ENCODE peak calls at places on chromosome 15, in nine cellular contexts. One of them, this sample, is unnamed.

GRCh38 chr15:98964461-98965454 is 42.8 kb downstream of the PGPEP1L start:
- DNase-seq in left lung: no peak
- DNase-seq in esophagus squamous epithelium: no peak
- DNase-seq in kidney: no peak
- DNase-seq in CD4-positive, CD25-positive, alpha-beta regulatory T cell: no peak
- DNase-seq in A549: no peak
- DNase-seq in right atrium auricular region: no peak
- DNase-seq in psoas muscle: no peak
- DNase-seq in CD8-positive, alpha-beta T cell: no peak
- DNase-seq in this sample: no peak

GRCh38 chr15:92599394-92599970 is 56.1 kb downstream of the FAM174B start:
- DNase-seq in psoas muscle: no peak
- DNase-seq in CD4-positive, CD25-positive, alpha-beta regulatory T cell: no peak
- DNase-seq in right atrium auricular region: no peak
- DNase-seq in A549: no peak
- DNase-seq in kidney: no peak
- DNase-seq in esophagus squamous epithelium: no peak
- DNase-seq in left lung: no peak
- DNase-seq in CD8-positive, alpha-beta T cell: no peak
- DNase-seq in this sample: no peak

GRCh38 chr15:85980946-85981345 is 98.7 kb upstream of the AGBL1 start:
- DNase-seq in left lung: no peak
- DNase-seq in esophagus squamous epithelium: no peak
- DNase-seq in kidney: no peak
- DNase-seq in A549: no peak
- DNase-seq in right atrium auricular region: no peak
- DNase-seq in CD8-positive, alpha-beta T cell: no peak
- DNase-seq in psoas muscle: no peak
- DNase-seq in CD4-positive, CD25-positive, alpha-beta regulatory T cell: no peak
- DNase-seq in this sample: no peak

GRCh38 chr15:66941791-66942190 is 123.6 kb upstream of the SMAD3 start:
- DNase-seq in CD4-positive, CD25-positive, alpha-beta regulatory T cell: no peak
- DNase-seq in kidney: no peak
- DNase-seq in A549: no peak
- DNase-seq in CD8-positive, alpha-beta T cell: no peak
- DNase-seq in psoas muscle: no peak
- DNase-seq in left lung: no peak
- DNase-seq in right atrium auricular region: no peak
- DNase-seq in esophagus squamous epithelium: no peak
- DNase-seq in this sample: no peak

GRCh38 chr15:69976366-69976994 is 121.2 kb downstream of the TLE3 start:
- DNase-seq in CD8-positive, alpha-beta T cell: peak; percentile 53
- DNase-seq in esophagus squamous epithelium: no peak
- DNase-seq in kidney: no peak
- DNase-seq in psoas muscle: no peak
- DNase-seq in left lung: no peak
- DNase-seq in right atrium auricular region: no peak
- DNase-seq in CD4-positive, CD25-positive, alpha-beta regulatory T cell: no peak
- DNase-seq in A549: peak; percentile 35
- DNase-seq in this sample: peak; percentile 60

GRCh38 chr15:41161736-41162135 is 45.7 kb upstream of the INO80 start:
- DNase-seq in psoas muscle: no peak
- DNase-seq in left lung: no peak
- DNase-seq in esophagus squamous epithelium: no peak
- DNase-seq in A549: no peak
- DNase-seq in right atrium auricular region: no peak
- DNase-seq in CD8-positive, alpha-beta T cell: no peak
- DNase-seq in kidney: no peak
- DNase-seq in CD4-positive, CD25-positive, alpha-beta regulatory T cell: no peak
- DNase-seq in this sample: peak; percentile 10

GRCh38 chr15:70504305-70504951 is 258.9 kb downstream of the UACA start:
- DNase-seq in left lung: peak; percentile 88
- DNase-seq in A549: peak; percentile 73
- DNase-seq in esophagus squamous epithelium: peak; percentile 17
- DNase-seq in CD4-positive, CD25-positive, alpha-beta regulatory T cell: no peak
- DNase-seq in CD8-positive, alpha-beta T cell: no peak
- DNase-seq in kidney: peak; percentile 88
- DNase-seq in right atrium auricular region: peak; percentile 73
- DNase-seq in psoas muscle: peak; percentile 71
- DNase-seq in this sample: peak; percentile 74

GRCh38 chr15:83559310-83559966 is 94.5 kb upstream of the ADAMTSL3 start:
- DNase-seq in kidney: no peak
- DNase-seq in esophagus squamous epithelium: no peak
- DNase-seq in A549: peak; percentile 76
- DNase-seq in left lung: no peak
- DNase-seq in psoas muscle: no peak
- DNase-seq in CD8-positive, alpha-beta T cell: no peak
- DNase-seq in right atrium auricular region: no peak
- DNase-seq in CD4-positive, CD25-positive, alpha-beta regulatory T cell: no peak
- DNase-seq in this sample: peak; percentile 85

GRCh38 chr15:74130089-74130848 is at the start of gene ISLR2:
- DNase-seq in right atrium auricular region: no peak
- DNase-seq in left lung: peak; percentile 45
- DNase-seq in CD4-positive, CD25-positive, alpha-beta regulatory T cell: no peak
- DNase-seq in esophagus squamous epithelium: no peak
- DNase-seq in psoas muscle: peak; percentile 35
- DNase-seq in CD8-positive, alpha-beta T cell: no peak
- DNase-seq in A549: no peak
- DNase-seq in kidney: no peak
- DNase-seq in this sample: peak; percentile 64

GRCh38 chr15:40069178-40070165 is 30.5 kb upstream of the SRP14 start:
- DNase-seq in CD8-positive, alpha-beta T cell: no peak
- DNase-seq in kidney: peak; percentile 98
- DNase-seq in left lung: peak; percentile 92
- DNase-seq in esophagus squamous epithelium: no peak
- DNase-seq in right atrium auricular region: peak; percentile 82
- DNase-seq in CD4-positive, CD25-positive, alpha-beta regulatory T cell: no peak
- DNase-seq in A549: peak; percentile 84
- DNase-seq in psoas muscle: peak; percentile 93
- DNase-seq in this sample: peak; percentile 87

GRCh38 chr15:68175527-68175926 is 29.6 kb downstream of the CALML4 start:
- DNase-seq in psoas muscle: no peak
- DNase-seq in A549: no peak
- DNase-seq in CD4-positive, CD25-positive, alpha-beta regulatory T cell: no peak
- DNase-seq in CD8-positive, alpha-beta T cell: no peak
- DNase-seq in left lung: no peak
- DNase-seq in esophagus squamous epithelium: no peak
- DNase-seq in right atrium auricular region: no peak
- DNase-seq in kidney: no peak
- DNase-seq in this sample: no peak

GRCh38 chr15:78492841-78493240 is 14.5 kb upstream of the HYKK start:
- DNase-seq in CD4-positive, CD25-positive, alpha-beta regulatory T cell: no peak
- DNase-seq in left lung: no peak
- DNase-seq in kidney: no peak
- DNase-seq in A549: no peak
- DNase-seq in right atrium auricular region: no peak
- DNase-seq in psoas muscle: no peak
- DNase-seq in esophagus squamous epithelium: no peak
- DNase-seq in CD8-positive, alpha-beta T cell: no peak
- DNase-seq in this sample: no peak

DNA sequence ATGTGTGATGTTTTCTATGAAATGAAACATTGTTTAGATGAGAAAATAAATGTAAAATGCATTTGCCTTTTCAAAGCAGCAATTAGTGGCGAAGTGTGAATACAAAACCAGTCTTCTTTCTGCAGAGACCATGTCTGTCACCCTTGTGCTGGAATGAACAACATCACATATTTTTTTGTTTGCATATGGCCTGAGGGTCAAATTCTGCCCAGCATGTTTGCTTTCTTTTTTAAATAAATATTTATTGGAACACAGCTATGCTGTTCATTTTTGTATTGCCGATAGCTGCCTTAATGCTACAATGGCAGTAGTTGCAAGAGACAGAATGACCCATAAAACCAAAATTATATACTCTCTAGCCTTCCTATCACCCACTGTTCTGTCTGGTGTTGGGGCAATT is 75.3 kb upstream of the SNRPN start:
- DNase-seq in left lung: no peak
- DNase-seq in kidney: no peak
- DNase-seq in CD4-positive, CD25-positive, alpha-beta regulatory T cell: no peak
- DNase-seq in esophagus squamous epithelium: no peak
- DNase-seq in A549: no peak
- DNase-seq in psoas muscle: no peak
- DNase-seq in CD8-positive, alpha-beta T cell: no peak
- DNase-seq in right atrium auricular region: no peak
- DNase-seq in this sample: no peak
- H3K27ac ChIP-seq in left lung: no peak overlapping the region
- H3K27ac ChIP-seq in kidney: no peak overlapping the region
- H3K27ac ChIP-seq in CD4-positive, CD25-positive, alpha-beta regulatory T cell: no peak overlapping the region
- H3K27ac ChIP-seq in esophagus squamous epithelium: no peak overlapping the region
- H3K27ac ChIP-seq in A549: no peak overlapping the region
- H3K27ac ChIP-seq in psoas muscle: no peak overlapping the region
- H3K27ac ChIP-seq in CD8-positive, alpha-beta T cell: no peak overlapping the region
- H3K27ac ChIP-seq in right atrium auricular region: no peak overlapping the region
- H3K27ac ChIP-seq in this sample: no peak overlapping the region

DNA sequence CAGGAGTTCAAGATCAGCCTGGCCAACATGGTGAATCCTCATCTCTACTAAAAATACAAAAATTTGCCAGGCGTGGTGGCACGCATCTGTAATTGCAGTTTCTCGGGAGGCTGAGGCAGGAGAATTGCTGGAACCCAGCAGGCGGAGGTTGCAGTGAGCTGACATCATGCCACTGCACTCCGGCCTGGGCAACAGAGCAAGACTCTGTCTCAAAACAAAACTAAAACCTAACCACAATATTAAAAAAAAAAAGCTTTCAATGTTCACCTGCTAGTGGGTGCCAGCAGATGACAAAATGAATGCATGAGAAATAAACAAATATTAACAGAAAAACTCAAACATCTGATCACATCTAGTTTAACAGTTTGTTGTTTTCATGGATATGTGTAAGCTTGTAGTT is 9.0 kb downstream of the SLC24A1 start:
- DNase-seq in psoas muscle: no peak
- DNase-seq in A549: no peak
- DNase-seq in right atrium auricular region: no peak
- DNase-seq in CD4-positive, CD25-positive, alpha-beta regulatory T cell: no peak
- DNase-seq in esophagus squamous epithelium: no peak
- DNase-seq in left lung: no peak
- DNase-seq in CD8-positive, alpha-beta T cell: no peak
- DNase-seq in kidney: no peak
- DNase-seq in this sample: no peak
- H3K9me3 ChIP-seq in psoas muscle: no peaks in the 10 kb centered on the region
- H3K9me3 ChIP-seq in A549: no peaks in the 10 kb centered on the region
- H3K9me3 ChIP-seq in right atrium auricular region: no peaks in the 10 kb centered on the region
- H3K9me3 ChIP-seq in CD4-positive, CD25-positive, alpha-beta regulatory T cell: no peaks in the 10 kb centered on the region
- H3K9me3 ChIP-seq in esophagus squamous epithelium: no peaks in the 10 kb centered on the region
- H3K9me3 ChIP-seq in left lung: no peaks in the 10 kb centered on the region
- H3K9me3 ChIP-seq in CD8-positive, alpha-beta T cell: no peaks in the 10 kb centered on the region
- H3K9me3 ChIP-seq in kidney: no peaks in the 10 kb centered on the region
- H3K9me3 ChIP-seq in this sample: no peaks in the 10 kb centered on the region

DNA sequence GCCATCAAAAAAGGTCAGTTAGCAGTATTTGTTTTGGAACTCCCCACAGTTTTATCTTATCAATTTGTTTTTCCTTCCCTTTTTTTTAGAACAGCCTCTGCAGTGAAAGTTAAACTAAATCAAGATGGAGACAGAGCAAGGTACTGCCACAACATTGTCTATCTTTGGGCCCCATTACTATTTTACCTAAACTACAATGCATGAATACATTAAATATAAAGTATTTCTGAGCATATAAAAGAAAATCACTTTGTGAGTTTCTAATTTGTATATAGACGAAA is 139.5 kb downstream of the MEIS2 start:
- DNase-seq in esophagus squamous epithelium: no peak
- DNase-seq in left lung: no peak
- DNase-seq in CD8-positive, alpha-beta T cell: no peak
- DNase-seq in kidney: no peak
- DNase-seq in CD4-positive, CD25-positive, alpha-beta regulatory T cell: no peak
- DNase-seq in A549: no peak
- DNase-seq in psoas muscle: no peak
- DNase-seq in right atrium auricular region: no peak
- DNase-seq in this sample: no peak
- H3K27ac ChIP-seq in esophagus squamous epithelium: no peak overlapping the region
- H3K27ac ChIP-seq in left lung: no peak overlapping the region
- H3K27ac ChIP-seq in CD8-positive, alpha-beta T cell: no peak overlapping the region
- H3K27ac ChIP-seq in kidney: no peak overlapping the region
- H3K27ac ChIP-seq in CD4-positive, CD25-positive, alpha-beta regulatory T cell: no peak overlapping the region
- H3K27ac ChIP-seq in A549: no peak overlapping the region
- H3K27ac ChIP-seq in psoas muscle: no peak overlapping the region
- H3K27ac ChIP-seq in right atrium auricular region: no peak overlapping the region
- H3K27ac ChIP-seq in this sample: no peak overlapping the region

DNA sequence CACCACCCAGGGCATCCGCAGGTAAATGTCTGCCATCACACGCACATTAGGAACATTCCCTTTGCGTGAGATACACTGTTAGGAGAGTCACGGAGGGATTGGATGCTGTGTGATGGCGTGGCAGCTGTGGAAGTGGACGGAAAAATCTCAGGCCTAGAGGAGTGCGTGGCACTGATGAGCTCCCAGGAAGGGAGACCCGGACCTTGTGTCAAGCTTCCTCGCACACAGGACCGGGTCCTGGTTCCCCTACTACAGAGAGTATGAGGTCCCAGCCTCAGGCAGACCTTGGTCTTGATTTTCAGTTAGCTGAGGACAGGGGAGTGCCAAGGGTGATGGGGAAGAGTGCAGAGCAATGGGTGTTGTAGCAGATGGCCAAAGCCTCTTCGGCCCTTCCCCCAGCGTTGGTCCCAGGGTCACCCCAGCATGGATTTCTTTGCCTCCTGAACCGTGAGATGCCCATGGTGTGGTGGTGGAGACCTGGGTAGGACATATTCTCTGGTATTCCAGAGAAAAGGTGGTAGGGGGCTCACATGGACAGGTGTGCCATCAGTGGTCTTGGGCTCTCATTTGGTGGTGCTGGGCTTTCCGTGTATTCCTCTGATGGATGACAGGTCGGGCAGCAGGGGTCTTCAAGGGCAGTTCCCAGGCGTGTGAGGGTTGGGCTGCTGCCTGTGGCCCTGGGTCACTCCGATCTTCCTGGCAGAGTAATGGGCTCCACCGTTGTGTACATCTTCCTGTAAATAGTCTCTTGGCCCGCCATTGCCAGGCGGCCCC is 105.1 kb downstream of the SNRPN start:
- DNase-seq in left lung: no peak
- DNase-seq in right atrium auricular region: no peak
- DNase-seq in CD8-positive, alpha-beta T cell: no peak
- DNase-seq in kidney: peak; percentile 25
- DNase-seq in A549: no peak
- DNase-seq in esophagus squamous epithelium: no peak
- DNase-seq in psoas muscle: no peak
- DNase-seq in CD4-positive, CD25-positive, alpha-beta regulatory T cell: no peak
- DNase-seq in this sample: no peak
- H3K9me3 ChIP-seq in left lung: no peaks in the 10 kb centered on the region
- H3K9me3 ChIP-seq in right atrium auricular region: peaks cover 89% of the 10 kb centered on the region
- H3K9me3 ChIP-seq in CD8-positive, alpha-beta T cell: peaks cover 98% of the 10 kb centered on the region
- H3K9me3 ChIP-seq in kidney: peaks cover 90% of the 10 kb centered on the region
- H3K9me3 ChIP-seq in A549: peaks cover 75% of the 10 kb centered on the region
- H3K9me3 ChIP-seq in esophagus squamous epithelium: peaks cover 100% of the 10 kb centered on the region
- H3K9me3 ChIP-seq in psoas muscle: peaks cover 100% of the 10 kb centered on the region
- H3K9me3 ChIP-seq in CD4-positive, CD25-positive, alpha-beta regulatory T cell: peaks cover 100% of the 10 kb centered on the region
- H3K9me3 ChIP-seq in this sample: peaks cover 92% of the 10 kb centered on the region